ENCODE peak calls at places on chromosomes 7 and 10, in ten cellular contexts. I is breast epithelium; Z is HCT116; V is aorta; N is sigmoid colon; D is CD8-positive, alpha-beta memory T cell; G is gastrocnemius medialis; C is neural progenitor cell; H is upper lobe of right lung; R is heart left ventricle. E is an unnamed sample.

GRCh38 chr7:23349484-23350157 is 50.5 kb downstream of the MALSU1 start:
- DNase-seq in R (no peak), Z (peak; percentile 93), N (no peak), H (no peak), I (no peak), D (no peak), C (peak; percentile 71), G (no peak), V (no peak), E (no peak)

GRCh38 chr7:116324582-116324981 is 114.2 kb downstream of the TES start:
- DNase-seq in I (no peak), D (no peak), V (no peak), C (no peak), N (no peak), Z (no peak), H (no peak), G (no peak), R (no peak), E (no peak)

GRCh38 chr7:133786401-133786937 is 340.7 kb upstream of the LRGUK start:
- DNase-seq in N (no peak), V (no peak), G (no peak), D (no peak), C (no peak), H (no peak), I (no peak), R (no peak), Z (no peak), E (no peak)

GRCh38 chr7:87933953-87934698 is at the start of gene ADAM22:
- DNase-seq in V (peak; percentile 93), N (peak; percentile 89), C (peak; percentile 95), G (peak; percentile 52), I (peak; percentile 70), D (peak; percentile 79), R (peak; percentile 89), H (peak; percentile 91), Z (peak; percentile 87), E (peak; percentile 74)

GRCh38 chr7:51070163-51070562 is 246.4 kb downstream of the COBL start:
- DNase-seq in C (no peak), Z (no peak), N (no peak), V (no peak), G (no peak), D (no peak), R (no peak), H (no peak), I (no peak), E (no peak)

GRCh38 chr10:22460101-22460500 is 114.8 kb downstream of the SPAG6 start:
- DNase-seq in V (no peak), G (no peak), I (no peak), C (no peak), N (no peak), H (no peak), Z (no peak), R (no peak), D (no peak), E (no peak)

GRCh38 chr10:119348516-119349240 is 141.3 kb downstream of the GRK5 start:
- DNase-seq in Z (no peak), I (no peak), G (no peak), R (peak; percentile 27), V (peak; percentile 69), H (peak; percentile 44), D (no peak), C (no peak), N (peak; percentile 77), E (no peak)

GRCh38 chr10:34240031-34240430 is 575.1 kb downstream of the PARD3 start:
- DNase-seq in V (no peak), C (no peak), N (no peak), I (no peak), G (no peak), D (no peak), Z (no peak), R (no peak), H (no peak), E (no peak)

GRCh38 chr10:11831520-11831951 is 8.4 kb downstream of the PROSER2 start:
- DNase-seq in Z (no peak), I (no peak), H (no peak), D (no peak), V (no peak), N (no peak), R (no peak), C (no peak), G (no peak), E (no peak)

GRCh38 chr10:102115775-102116174 is 4.4 kb downstream of the LDB1 start:
- DNase-seq in Z (no peak), N (no peak), G (no peak), I (no peak), C (no peak), R (no peak), H (no peak), D (no peak), V (no peak), E (no peak)

GRCh38 chr10:122126763-122127659 is 138.0 kb downstream of the TACC2 start:
- DNase-seq in G (peak; percentile 70), H (no peak), Z (peak; percentile 58), I (no peak), D (no peak), C (peak; percentile 65), R (peak; percentile 71), N (peak; percentile 83), V (no peak), E (peak; percentile 75)

GRCh38 chr7:94848992-94849576 is 58.3 kb upstream of the PPP1R9A start:
- DNase-seq in V (no peak), I (no peak), G (no peak), H (no peak), Z (no peak), R (no peak), N (no peak), D (no peak), C (no peak), E (no peak)

GRCh38 chr10:73601486-73601921 is 10.4 kb upstream of the USP54 start:
- DNase-seq in D (no peak), G (no peak), R (no peak), I (peak; percentile 57), C (no peak), Z (no peak), N (no peak), V (no peak), H (no peak), E (no peak)

DNA sequence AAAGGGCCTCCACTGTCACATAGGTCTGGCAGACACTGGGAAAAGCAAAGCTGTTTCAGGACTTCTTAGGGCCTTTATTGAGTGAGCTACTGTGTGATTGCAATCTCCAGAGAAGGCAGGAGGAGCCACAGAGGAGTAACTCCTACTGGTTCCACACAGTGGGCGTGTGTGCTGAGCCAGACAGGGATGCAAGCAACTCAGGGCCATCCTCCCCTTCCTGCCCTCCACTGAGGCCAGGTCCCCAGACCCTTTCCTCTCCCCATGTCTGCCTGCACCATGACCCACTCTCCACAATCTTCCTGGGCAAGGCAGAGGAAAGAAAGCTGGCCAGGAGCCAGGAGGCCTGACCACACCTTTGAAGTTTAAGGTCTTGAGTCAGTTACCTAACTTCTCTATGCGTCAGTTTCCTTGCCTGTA is 262.0 kb upstream of the ZMIZ1 start:
- DNase-seq in V (no peak), Z (no peak), I (no peak), G (no peak), D (no peak), C (no peak), H (no peak), R (no peak), N (no peak), E (no peak)
- H3K27ac ChIP-seq in V (no peak overlapping the region), Z (no peak overlapping the region), I (no peak overlapping the region), G (no peak overlapping the region), D (no peak overlapping the region), C (no peak overlapping the region), H (no peak overlapping the region), R (no peak overlapping the region), N (peak overlapping the region; percentile 78), E (peak overlapping the region; percentile 87)

DNA sequence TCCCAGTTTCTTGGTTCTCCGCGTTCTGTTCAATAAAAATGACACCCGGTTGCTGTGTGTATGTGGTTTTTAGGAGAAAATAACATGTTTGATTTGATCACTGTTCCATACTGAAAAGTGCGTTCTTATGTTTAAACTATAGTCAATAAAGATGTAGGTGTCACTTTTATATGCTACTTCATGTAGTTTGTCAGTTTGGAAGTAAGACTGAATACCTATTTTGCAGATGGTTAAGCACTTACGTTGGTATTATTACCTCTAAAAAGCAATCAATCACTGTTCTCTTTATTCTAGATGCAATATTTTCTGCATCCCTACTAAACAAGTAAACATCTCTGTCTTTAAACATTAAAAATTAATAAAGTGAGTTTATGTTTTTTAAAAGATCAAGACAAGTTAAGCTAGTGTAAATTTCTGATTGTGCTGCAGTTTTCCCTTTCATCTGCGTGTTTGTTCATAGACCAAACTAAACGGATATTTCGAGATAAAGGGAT is 670 bp downstream of the KIF11 start:
- DNase-seq in Z (no peak), I (no peak), G (no peak), C (no peak), R (no peak), N (no peak), D (no peak), H (no peak), V (no peak), E (no peak)
- H3K4me1 ChIP-seq in Z (peaks cover 6% of the 10 kb centered on the region), I (no peaks in the 10 kb centered on the region), G (peaks cover 7% of the 10 kb centered on the region), C (peaks cover 33% of the 10 kb centered on the region), R (peaks cover 29% of the 10 kb centered on the region), N (peaks cover 12% of the 10 kb centered on the region), D (peaks cover 13% of the 10 kb centered on the region), H (peaks cover 8% of the 10 kb centered on the region), V (no peaks in the 10 kb centered on the region), E (peaks cover 11% of the 10 kb centered on the region)

DNA sequence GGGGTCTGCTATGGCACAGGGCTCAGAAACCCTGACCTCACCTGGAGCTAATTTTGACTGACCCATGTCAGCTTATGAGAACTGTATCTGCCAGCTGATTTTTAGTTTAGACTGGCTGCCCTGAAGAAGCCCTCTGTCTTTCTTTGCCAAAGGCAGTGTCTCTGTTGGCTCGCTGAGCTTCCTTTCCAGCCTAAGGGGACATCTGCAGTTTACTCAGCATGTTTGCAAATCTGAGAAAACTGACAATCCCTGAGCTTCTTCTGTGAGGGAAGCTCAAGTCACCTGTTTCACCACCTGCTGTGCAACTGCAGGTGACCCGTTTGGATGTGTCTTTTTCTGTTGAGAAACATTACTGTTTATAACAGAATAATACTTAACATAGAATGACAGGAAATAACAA is 45.9 kb downstream of the PRKAR2B start:
- DNase-seq in C (no peak), H (no peak), N (no peak), I (no peak), Z (no peak), G (no peak), R (no peak), D (no peak), V (no peak), E (no peak)
- H3K4me3 ChIP-seq in C (no peak overlapping the region), H (no peak overlapping the region), N (no peak overlapping the region), I (no peak overlapping the region), Z (no peak overlapping the region), G (no peak overlapping the region), R (no peak overlapping the region), D (no peak overlapping the region), V (no peak overlapping the region), E (no peak overlapping the region)

DNA sequence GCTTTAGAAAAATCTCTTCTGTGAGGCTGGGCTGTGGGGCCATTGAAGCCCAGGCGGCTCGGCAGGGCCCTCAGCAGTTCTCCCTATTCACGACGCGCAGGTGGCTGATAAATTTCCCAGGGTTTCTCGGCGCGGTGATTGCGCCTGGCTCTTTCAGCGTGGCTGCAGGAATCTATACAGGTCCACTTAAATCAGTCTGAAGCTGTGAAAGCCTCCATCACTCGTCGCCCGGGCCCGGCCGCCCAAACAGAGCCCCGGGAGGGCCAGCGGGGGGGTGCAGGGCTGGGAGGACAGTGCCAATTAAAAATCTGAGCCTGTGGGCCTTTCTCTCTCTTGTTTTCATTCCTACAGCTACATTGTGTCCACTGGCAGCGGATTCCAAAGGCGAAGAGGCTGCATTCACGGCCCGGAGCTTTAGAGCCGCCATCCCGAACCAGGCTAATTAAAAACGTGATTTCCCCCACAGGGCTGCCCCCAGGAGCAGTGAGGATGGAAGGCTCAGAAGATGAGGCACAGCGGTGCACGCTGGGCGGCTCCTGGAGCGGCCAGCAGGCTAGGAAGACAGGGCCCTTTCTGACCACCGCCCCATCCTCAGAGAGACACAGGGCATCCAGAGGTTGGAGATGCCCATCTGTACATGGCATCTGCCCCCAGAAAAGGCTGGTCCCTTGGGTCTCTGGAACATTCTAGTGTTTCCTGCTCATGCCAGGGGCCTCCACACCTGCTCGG is 100.7 kb downstream of the FAM53B start:
- DNase-seq in D (no peak), C (peak; percentile 93), V (no peak), Z (no peak), R (no peak), H (no peak), G (no peak), N (no peak), I (no peak), E (no peak)
- H3K27ac ChIP-seq in D (no peak overlapping the region), C (peak overlapping the region; percentile 97), V (no peak overlapping the region), Z (no peak overlapping the region), R (peak overlapping the region; percentile 62), H (no peak overlapping the region), G (no peak overlapping the region), N (no peak overlapping the region), I (no peak overlapping the region), E (no peak overlapping the region)

E was measured in tibial artery.